ENCODE peak calls at places on chromosomes 12 and 14, in ten cellular contexts. Z, R, M, E, C, O, U, X, K and J are unnamed samples.

GRCh38 chr12:7059780-7060179 is 738 bp upstream of the C1S start:
- DNase-seq in K (no peak), R (no peak), O (no peak), U (no peak), C (no peak), M (no peak), Z (no peak), X (no peak), E (no peak), J (no peak)

GRCh38 chr12:124527861-124528561 is 39.4 kb downstream of the NCOR2 start:
- DNase-seq in K (no peak), X (no peak), U (peak), O (no peak), R (no peak), M (no peak), C (no peak), E (peak), Z (no peak), J (no peak)

GRCh38 chr14:81400202-81400678 is at the start of gene STON2:
- DNase-seq in X (peak), R (no peak), K (no peak), E (no peak), C (peak), O (no peak), Z (no peak), M (peak), U (no peak), J (no peak)

GRCh38 chr14:32826404-32827082 is 112.1 kb upstream of the NPAS3 start:
- DNase-seq in Z (no peak), K (no peak), X (no peak), E (peak), U (no peak), C (no peak), O (no peak), R (no peak), M (peak), J (peak)

GRCh38 chr12:46921048-46921753 is 95.4 kb upstream of the SLC38A4 start:
- DNase-seq in U (no peak), M (peak), C (no peak), O (no peak), E (no peak), X (peak), Z (peak), K (no peak), R (no peak), J (peak)

GRCh38 chr12:131388164-131388795 is 322.6 kb upstream of the SFSWAP start:
- DNase-seq in M (no peak), C (no peak), U (no peak), Z (no peak), E (no peak), X (no peak), O (no peak), R (no peak), K (no peak), J (no peak)

GRCh38 chr14:71620401-71620800 is 311.8 kb upstream of the RGS6 start:
- DNase-seq in X (peak), U (no peak), O (no peak), M (peak), C (no peak), Z (peak), K (no peak), R (no peak), E (no peak), J (peak)

GRCh38 chr14:63436286-63437098 is 106.7 kb downstream of the PPP2R5E start:
- DNase-seq in K (no peak), R (no peak), E (no peak), X (no peak), O (no peak), M (no peak), C (no peak), Z (no peak), U (no peak), J (no peak)

GRCh38 chr14:25298238-25298637 is 248.3 kb upstream of the STXBP6 start:
- DNase-seq in C (no peak), O (no peak), U (no peak), M (no peak), K (no peak), E (no peak), X (no peak), Z (no peak), R (no peak), J (no peak)

GRCh38 chr12:92478692-92479091 is 224.1 kb upstream of the PLEKHG7 start:
- DNase-seq in K (no peak), E (no peak), X (peak), O (no peak), M (no peak), U (no peak), C (no peak), Z (no peak), R (no peak), J (no peak)

GRCh38 chr12:19085090-19085489 is 44.4 kb upstream of the PLEKHA5 start:
- DNase-seq in U (no peak), Z (no peak), R (no peak), C (no peak), M (peak), X (peak), O (no peak), K (no peak), E (no peak), J (no peak)

GRCh38 chr12:49838973-49839633 is 3.8 kb downstream of the BCDIN3D start:
- DNase-seq in C (no peak), E (peak), R (no peak), U (no peak), X (peak), M (peak), K (no peak), O (no peak), Z (peak), J (peak)

GRCh38 chr14:71130491-71131179 is 223.4 kb downstream of the PCNX1 start:
- DNase-seq in X (peak), K (no peak), O (peak), C (no peak), Z (peak), R (no peak), U (no peak), E (no peak), M (peak), J (peak)

GRCh38 chr12:103810108-103810507 is 30.9 kb downstream of the NT5DC3 start:
- DNase-seq in C (no peak), K (no peak), O (no peak), R (no peak), U (no peak), Z (no peak), E (no peak), X (no peak), M (no peak), J (no peak)

GRCh38 chr14:51822499-51822898 is 37.9 kb upstream of the GNG2 start:
- DNase-seq in R (no peak), C (no peak), U (no peak), M (no peak), X (no peak), O (no peak), K (no peak), E (no peak), Z (no peak), J (no peak)